ENCODE peak calls at places on chromosomes 13 and 19, in six cellular contexts. One of them, this sample, is unnamed.

GRCh38 chr13:40064154-40064713 is 408.8 kb downstream of the COG6 start:
- DNase-seq in A549: peak; percentile 6
- DNase-seq in K562: no peak
- DNase-seq in H1: no peak
- DNase-seq in SK-N-SH: no peak
- DNase-seq in HepG2: peak; percentile 65
- DNase-seq in this sample: no peak

GRCh38 chr19:35513231-35513974 is at the start of gene DMKN:
- DNase-seq in A549: no peak
- DNase-seq in K562: peak; percentile 64
- DNase-seq in H1: no peak
- DNase-seq in SK-N-SH: no peak
- DNase-seq in HepG2: peak; percentile 22
- DNase-seq in this sample: no peak

GRCh38 chr19:47315125-47315821 is 5.6 kb downstream of the C5AR1 start:
- DNase-seq in A549: peak; percentile 99
- DNase-seq in K562: peak; percentile 86
- DNase-seq in H1: no peak
- DNase-seq in SK-N-SH: no peak
- DNase-seq in HepG2: peak; percentile 97
- DNase-seq in this sample: no peak

GRCh38 chr13:48319458-48320395 is 16.2 kb downstream of the RB1 start:
- DNase-seq in A549: no peak
- DNase-seq in K562: no peak
- DNase-seq in H1: no peak
- DNase-seq in SK-N-SH: no peak
- DNase-seq in HepG2: no peak
- DNase-seq in this sample: no peak

GRCh38 chr13:25347156-25347555 is 24.6 kb upstream of the ATP8A2 start:
- DNase-seq in A549: no peak
- DNase-seq in K562: no peak
- DNase-seq in H1: no peak
- DNase-seq in SK-N-SH: no peak
- DNase-seq in HepG2: no peak
- DNase-seq in this sample: no peak

GRCh38 chr13:46321494-46322225 is 65.4 kb downstream of the RUBCNL start:
- DNase-seq in A549: peak; percentile 38
- DNase-seq in K562: peak; percentile 53
- DNase-seq in H1: peak; percentile 59
- DNase-seq in SK-N-SH: peak; percentile 52
- DNase-seq in HepG2: peak; percentile 18
- DNase-seq in this sample: peak; percentile 24

GRCh38 chr19:49167857-49168409 is 10.3 kb downstream of the TRPM4 start:
- DNase-seq in A549: no peak
- DNase-seq in K562: no peak
- DNase-seq in H1: no peak
- DNase-seq in SK-N-SH: no peak
- DNase-seq in HepG2: no peak
- DNase-seq in this sample: no peak

GRCh38 chr13:68369739-68370138 is 1139.6 kb upstream of the PCDH9 start:
- DNase-seq in A549: peak; percentile 59
- DNase-seq in K562: no peak
- DNase-seq in H1: no peak
- DNase-seq in SK-N-SH: no peak
- DNase-seq in HepG2: peak; percentile 49
- DNase-seq in this sample: no peak

GRCh38 chr19:16594681-16595091 is 22.5 kb upstream of the SLC35E1 start:
- DNase-seq in A549: no peak
- DNase-seq in K562: no peak
- DNase-seq in H1: no peak
- DNase-seq in SK-N-SH: no peak
- DNase-seq in HepG2: no peak
- DNase-seq in this sample: no peak

GRCh38 chr19:58325623-58326022 is 1.2 kb upstream of the ZSCAN22 start:
- DNase-seq in A549: no peak
- DNase-seq in K562: no peak
- DNase-seq in H1: no peak
- DNase-seq in SK-N-SH: no peak
- DNase-seq in HepG2: no peak
- DNase-seq in this sample: no peak

GRCh38 chr13:76711515-76712182 is 174.6 kb downstream of the KCTD12 start:
- DNase-seq in A549: peak; percentile 10
- DNase-seq in K562: no peak
- DNase-seq in H1: no peak
- DNase-seq in SK-N-SH: no peak
- DNase-seq in HepG2: no peak
- DNase-seq in this sample: no peak

GRCh38 chr19:46384396-46384795 is 29.0 kb downstream of the CCDC8 start:
- DNase-seq in A549: no peak
- DNase-seq in K562: no peak
- DNase-seq in H1: no peak
- DNase-seq in SK-N-SH: no peak
- DNase-seq in HepG2: no peak
- DNase-seq in this sample: no peak

GRCh38 chr19:46659151-46660007 is 1.6 kb downstream of the DACT3 start:
- DNase-seq in A549: peak; percentile 54
- DNase-seq in K562: peak; percentile 92
- DNase-seq in H1: peak; percentile 71
- DNase-seq in SK-N-SH: peak; percentile 71
- DNase-seq in HepG2: no peak
- DNase-seq in this sample: no peak

GRCh38 chr19:12907166-12907565 is 11.9 kb downstream of the SYCE2 start:
- DNase-seq in A549: no peak
- DNase-seq in K562: no peak
- DNase-seq in H1: no peak
- DNase-seq in SK-N-SH: no peak
- DNase-seq in HepG2: no peak
- DNase-seq in this sample: no peak

GRCh38 chr13:113507564-113508210 is 17.2 kb upstream of the DCUN1D2 start:
- DNase-seq in A549: no peak
- DNase-seq in K562: no peak
- DNase-seq in H1: no peak
- DNase-seq in SK-N-SH: no peak
- DNase-seq in HepG2: no peak
- DNase-seq in this sample: no peak

GRCh38 chr13:100235311-100235901 is 146.5 kb downstream of the PCCA start:
- DNase-seq in A549: peak; percentile 46
- DNase-seq in K562: peak; percentile 25
- DNase-seq in H1: no peak
- DNase-seq in SK-N-SH: peak; percentile 51
- DNase-seq in HepG2: peak; percentile 60
- DNase-seq in this sample: no peak

GRCh38 chr13:24746618-24747247 is 17.2 kb upstream of the RNF17 start:
- DNase-seq in A549: peak; percentile 28
- DNase-seq in K562: no peak
- DNase-seq in H1: peak; percentile 85
- DNase-seq in SK-N-SH: no peak
- DNase-seq in HepG2: no peak
- DNase-seq in this sample: no peak

GRCh38 chr13:41693434-41693833 is 236.1 kb downstream of the RGCC start:
- DNase-seq in A549: no peak
- DNase-seq in K562: no peak
- DNase-seq in H1: no peak
- DNase-seq in SK-N-SH: no peak
- DNase-seq in HepG2: no peak
- DNase-seq in this sample: no peak

GRCh38 chr13:23979361-23980159 is 82.3 kb upstream of the C1QTNF9B start:
- DNase-seq in A549: peak; percentile 4
- DNase-seq in K562: no peak
- DNase-seq in H1: peak; percentile 76
- DNase-seq in SK-N-SH: peak; percentile 85
- DNase-seq in HepG2: peak; percentile 6
- DNase-seq in this sample: no peak

GRCh38 chr13:114108141-114108761 is 24.2 kb downstream of the RASA3 start:
- DNase-seq in A549: no peak
- DNase-seq in K562: no peak
- DNase-seq in H1: no peak
- DNase-seq in SK-N-SH: no peak
- DNase-seq in HepG2: no peak
- DNase-seq in this sample: no peak

GRCh38 chr19:18862976-18863842 is 31.4 kb downstream of the UPF1 start:
- DNase-seq in A549: no peak
- DNase-seq in K562: no peak
- DNase-seq in H1: no peak
- DNase-seq in SK-N-SH: no peak
- DNase-seq in HepG2: no peak
- DNase-seq in this sample: no peak

DNA sequence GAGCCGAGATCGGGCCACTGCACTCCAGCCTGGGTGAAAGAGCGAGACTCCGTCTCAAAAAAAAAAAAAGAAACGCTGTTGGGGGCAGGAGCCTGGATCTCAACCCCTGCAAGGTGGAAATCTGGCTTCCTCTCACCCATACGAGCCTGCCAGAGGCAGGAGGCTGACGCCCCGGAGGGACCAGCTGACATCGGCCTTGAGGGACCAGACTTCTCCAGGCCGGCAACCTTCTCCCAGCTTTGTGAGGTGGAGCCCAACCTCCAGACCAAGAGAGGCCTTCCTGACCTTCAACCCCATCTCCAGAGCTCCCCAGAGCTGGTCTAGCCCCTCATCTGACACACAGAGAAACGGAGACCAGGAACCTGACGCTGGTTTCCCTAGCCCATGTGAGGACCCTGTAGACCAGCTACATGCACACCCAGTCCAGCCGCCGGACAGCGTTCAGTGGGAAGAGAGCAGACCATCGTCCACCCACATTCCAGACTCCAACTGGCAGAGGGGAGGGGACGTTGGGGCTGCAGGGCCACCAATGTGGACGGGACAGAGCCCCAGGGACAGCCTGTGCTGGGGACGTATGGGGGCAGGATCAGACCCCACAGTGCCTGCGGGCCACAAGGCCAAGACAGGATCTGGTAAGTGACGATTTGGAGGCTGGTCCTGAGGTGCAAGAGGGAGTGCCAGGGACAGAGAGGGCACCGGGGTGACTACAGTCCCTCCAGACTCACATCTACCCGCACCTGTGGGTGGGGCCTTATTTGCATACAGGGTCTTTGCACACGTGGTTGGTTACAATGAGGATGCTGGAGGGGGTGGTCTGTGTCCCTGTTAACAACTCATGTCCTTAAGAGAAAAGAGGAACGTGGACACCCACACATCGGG is 11.4 kb downstream of the SBNO2 start:
- DNase-seq in A549: no peak
- DNase-seq in K562: no peak
- DNase-seq in H1: no peak
- DNase-seq in SK-N-SH: no peak
- DNase-seq in HepG2: no peak
- DNase-seq in this sample: no peak
- TF ChIP-seq CHD2 in A549: no peak
- TF ChIP-seq CHD2 in K562: no peak
- TF ChIP-seq CHD2 in H1: no peak
- TF ChIP-seq CHD2 in SK-N-SH: no peak
- TF ChIP-seq CHD2 in HepG2: no peak
- TF ChIP-seq CHD2 in this sample: no peak

DNA sequence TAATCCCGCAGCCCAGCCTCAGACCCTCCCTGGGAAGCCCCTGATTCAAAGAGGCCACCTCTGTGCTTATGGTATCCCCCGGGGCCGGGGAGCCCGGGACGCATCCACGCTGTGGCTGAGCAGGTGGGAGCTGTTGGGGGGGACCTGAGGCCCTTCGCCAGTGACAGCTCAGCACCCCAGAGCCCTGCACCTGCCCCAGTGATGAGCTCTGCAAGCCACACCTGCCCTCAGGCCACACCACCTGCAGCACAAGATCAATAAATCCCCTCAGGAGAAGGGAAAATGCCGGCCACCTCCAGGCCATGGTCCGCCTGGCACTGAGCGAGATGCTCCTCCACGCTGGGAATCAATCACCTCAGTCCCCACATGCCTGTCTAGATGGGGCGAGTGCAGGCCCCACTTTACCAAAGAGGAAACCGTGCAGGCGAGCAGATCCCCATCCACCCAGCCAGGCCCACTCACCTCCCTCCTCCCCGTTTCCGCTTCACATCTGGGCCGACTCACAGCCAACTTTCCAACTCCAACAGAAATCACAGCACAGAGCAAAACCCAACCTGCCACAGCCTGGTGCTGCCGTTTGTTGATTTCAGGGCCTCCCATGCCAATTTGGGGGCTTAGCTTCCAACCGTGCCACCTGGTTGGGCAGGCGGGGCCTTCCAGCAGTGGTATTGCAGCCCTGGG is 12.8 kb downstream of the MOB3A start:
- DNase-seq in A549: no peak
- DNase-seq in K562: no peak
- DNase-seq in H1: no peak
- DNase-seq in SK-N-SH: peak; percentile 23
- DNase-seq in HepG2: no peak
- DNase-seq in this sample: no peak
- H3K4me1 ChIP-seq in A549: peaks cover 8% of the 10 kb centered on the region
- H3K4me1 ChIP-seq in K562: peaks cover 50% of the 10 kb centered on the region
- H3K4me1 ChIP-seq in H1: no peaks in the 10 kb centered on the region
- H3K4me1 ChIP-seq in SK-N-SH: no peaks in the 10 kb centered on the region
- H3K4me1 ChIP-seq in HepG2: peaks cover 38% of the 10 kb centered on the region
- H3K4me1 ChIP-seq in this sample: peaks cover 32% of the 10 kb centered on the region

DNA sequence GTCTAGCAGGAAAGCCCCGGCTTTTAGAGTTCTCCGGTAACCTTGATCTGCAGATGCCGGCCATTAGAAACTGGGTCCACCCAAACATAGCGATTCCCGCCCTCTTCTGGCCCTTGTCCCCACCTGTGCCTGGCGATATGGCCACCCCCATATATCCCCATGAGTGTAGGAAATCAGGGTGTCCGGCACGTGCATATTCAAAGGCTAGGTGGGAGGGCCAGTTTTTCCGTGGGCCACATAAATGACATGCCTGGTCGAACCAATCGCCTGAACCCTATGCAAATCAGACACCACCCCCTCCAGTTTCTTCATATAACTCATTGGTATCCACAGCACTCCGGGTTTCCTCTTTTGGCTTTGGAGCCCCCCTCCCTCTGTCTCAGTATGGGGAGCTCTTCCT is 37.4 kb downstream of the ERICH4 start:
- DNase-seq in A549: no peak
- DNase-seq in K562: peak; percentile 15
- DNase-seq in H1: no peak
- DNase-seq in SK-N-SH: no peak
- DNase-seq in HepG2: no peak
- DNase-seq in this sample: no peak
- TF ChIP-seq CHD2 in A549: no peak
- TF ChIP-seq CHD2 in K562: no peak
- TF ChIP-seq CHD2 in H1: no peak
- TF ChIP-seq CHD2 in SK-N-SH: no peak
- TF ChIP-seq CHD2 in HepG2: no peak
- TF ChIP-seq CHD2 in this sample: no peak

DNA sequence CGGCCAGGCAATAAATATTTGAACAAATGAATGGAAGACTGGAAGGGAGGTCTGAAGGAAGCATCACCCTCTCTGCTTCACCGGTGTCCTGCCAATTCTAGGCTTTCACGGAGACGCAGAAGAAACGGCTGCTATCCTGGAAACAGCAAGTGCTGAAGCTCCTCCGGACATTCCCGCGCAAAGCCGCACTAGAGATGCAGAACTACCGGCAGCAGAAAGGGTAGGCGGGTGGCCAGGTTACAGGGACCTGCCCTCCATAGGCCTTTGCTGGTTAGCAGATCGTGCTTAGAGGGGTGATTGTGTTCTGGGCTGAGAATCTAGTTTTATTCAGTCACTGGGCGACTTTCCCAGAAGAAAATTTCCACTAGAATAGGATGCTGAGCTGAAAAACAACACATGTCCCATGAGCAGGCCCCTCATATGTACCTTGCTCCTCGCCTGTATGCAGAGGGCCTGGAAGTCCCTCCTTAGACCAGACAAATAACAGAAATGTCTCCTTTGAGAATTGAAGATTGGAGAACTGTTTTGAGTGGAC is 11.0 kb downstream of the PAF1 start:
- DNase-seq in A549: no peak
- DNase-seq in K562: no peak
- DNase-seq in H1: no peak
- DNase-seq in SK-N-SH: no peak
- DNase-seq in HepG2: no peak
- DNase-seq in this sample: no peak
- H3K4me1 ChIP-seq in A549: no peaks in the 10 kb centered on the region
- H3K4me1 ChIP-seq in K562: peaks cover 22% of the 10 kb centered on the region
- H3K4me1 ChIP-seq in H1: peaks cover 2% of the 10 kb centered on the region
- H3K4me1 ChIP-seq in SK-N-SH: no peaks in the 10 kb centered on the region
- H3K4me1 ChIP-seq in HepG2: peaks cover 19% of the 10 kb centered on the region
- H3K4me1 ChIP-seq in this sample: no peaks in the 10 kb centered on the region